ENCODE peak calls at places on chromosomes 13 and 19, in eight cellular contexts. Y is NCI-H1930, U is NCI-H1048, I is PC-3, H is mucosa of descending colon, J is thoracic aorta, L is GF-D8, S is NB4. O is an unnamed sample.

GRCh38 chr13:44779085-44779484 is 203.0 kb upstream of the TSC22D1 start:
- DNase-seq in Y (no peak), U (no peak), I (no peak), H (no peak), J (no peak), L (no peak), S (no peak), O (no peak)

GRCh38 chr19:15293751-15294505 is 38.4 kb downstream of the BRD4 start:
- DNase-seq in Y (no peak), U (no peak), I (no peak), H (no peak), J (no peak), L (no peak), S (no peak), O (no peak)

GRCh38 chr13:26919311-26919710 is 158.7 kb upstream of the GPR12 start:
- DNase-seq in Y (no peak), U (no peak), I (no peak), H (no peak), J (no peak), L (no peak), S (no peak), O (no peak)

GRCh38 chr19:50808856-50809255 is 14.7 kb downstream of the KLK1 start:
- DNase-seq in Y (no peak), U (no peak), I (no peak), H (no peak), J (no peak), L (no peak), S (no peak), O (no peak)

GRCh38 chr19:8389891-8390616 is at the start of gene RAB11B:
- DNase-seq in Y (peak), U (peak), I (peak), H (peak), J (peak), L (peak), S (no peak), O (peak)

GRCh38 chr13:94641432-94641941 is 39.8 kb downstream of the GPR180 start:
- DNase-seq in Y (peak), U (no peak), I (peak), H (no peak), J (no peak), L (no peak), S (no peak), O (no peak)

GRCh38 chr19:13002389-13002898 is 7.2 kb downstream of the NFIX start:
- DNase-seq in Y (no peak), U (no peak), I (no peak), H (no peak), J (no peak), L (no peak), S (no peak), O (peak)

GRCh38 chr13:46604226-46604968 is 51.4 kb downstream of the LRCH1 start:
- DNase-seq in Y (no peak), U (no peak), I (no peak), H (no peak), J (no peak), L (no peak), S (no peak), O (no peak)

GRCh38 chr13:43303040-43303729 is 279.8 kb downstream of the DNAJC15 start:
- DNase-seq in Y (peak), U (no peak), I (peak), H (peak), J (no peak), L (no peak), S (peak), O (peak)

GRCh38 chr19:45568732-45569131 is 15.9 kb downstream of the OPA3 start:
- DNase-seq in Y (no peak), U (no peak), I (peak), H (no peak), J (no peak), L (no peak), S (no peak), O (no peak)

GRCh38 chr19:13727798-13728197 is 36.5 kb upstream of the MRI1 start:
- DNase-seq in Y (no peak), U (no peak), I (no peak), H (no peak), J (peak), L (no peak), S (no peak), O (no peak)

O was measured in sciatic nerve.